ENCODE peak calls at places on chromosomes 4 and X, in four cellular contexts. A, X, E and O are unnamed samples.

GRCh38 chr4:25638221-25638601 is 17.4 kb upstream of the SLC34A2 start:
- DNase-seq in A (no peak), X (no peak), E (no peak), O (no peak)

GRCh38 chr4:1249731-1250526 is 999 bp upstream of the CTBP1 start:
- DNase-seq in A (peak; percentile 56), X (no peak), E (peak; percentile 28), O (peak; percentile 49)

GRCh38 chrX:40938418-40938817 is 146.8 kb upstream of the USP9X start:
- DNase-seq in A (no peak), X (peak; percentile 29), E (no peak), O (no peak)

GRCh38 chrX:154317391-154318000 is 21.9 kb downstream of the TKTL1 start:
- DNase-seq in A (no peak), X (no peak), E (no peak), O (no peak)

GRCh38 chr4:174592985-174593335 is 70.7 kb upstream of the HPGD start:
- DNase-seq in A (no peak), X (peak; percentile 19), E (peak; percentile 11), O (no peak)

GRCh38 chrX:153568612-153569011 is 30.3 kb downstream of the CCNQ start:
- DNase-seq in A (no peak), X (no peak), E (no peak), O (no peak)

GRCh38 chr4:166435449-166435848 is 562.4 kb downstream of the TLL1 start:
- DNase-seq in A (no peak), X (peak; percentile 75), E (no peak), O (no peak)

GRCh38 chr4:186946140-186946539 is 222.5 kb upstream of the FAT1 start:
- DNase-seq in A (no peak), X (no peak), E (no peak), O (no peak)

GRCh38 chr4:73865697-73866096 is 3.5 kb upstream of the CXCL1 start:
- DNase-seq in A (no peak), X (no peak), E (no peak), O (no peak)

GRCh38 chr4:147760695-147761094 is 28.8 kb downstream of the ARHGAP10 start:
- DNase-seq in A (peak; percentile 74), X (no peak), E (no peak), O (no peak)

GRCh38 chr4:110306363-110306762 is 107.9 kb upstream of the ELOVL6 start:
- DNase-seq in A (no peak), X (no peak), E (no peak), O (no peak)

GRCh38 chr4:148143174-148143573 is 299.0 kb downstream of the NR3C2 start:
- DNase-seq in A (no peak), X (no peak), E (no peak), O (no peak)

GRCh38 chrX:155052738-155053498 is 18.0 kb downstream of the CMC4 start:
- DNase-seq in A (no peak), X (no peak), E (no peak), O (no peak)

GRCh38 chrX:108091878-108092291 is 307 bp downstream of the ATG4A start:
- DNase-seq in A (no peak), X (no peak), E (no peak), O (no peak)

GRCh38 chr4:72496119-72496518 is 72.9 kb downstream of the ADAMTS3 start:
- DNase-seq in A (no peak), X (no peak), E (no peak), O (no peak)

GRCh38 chr4:41878991-41879491 is 56.2 kb upstream of the TMEM33 start:
- DNase-seq in A (no peak), X (no peak), E (no peak), O (no peak)

GRCh38 chr4:86300516-86300915 is 59.3 kb downstream of the MAPK10 start:
- DNase-seq in A (no peak), X (no peak), E (no peak), O (no peak)

GRCh38 chrX:3820170-3820569 is 106.7 kb upstream of the PRKX start:
- DNase-seq in A (no peak), X (peak; percentile 45), E (no peak), O (no peak)

GRCh38 chrX:42195506-42195905 is 272.2 kb upstream of the CASK start:
- DNase-seq in A (no peak), X (no peak), E (no peak), O (no peak)

GRCh38 chrX:86946569-86946968 is 571.0 kb upstream of the KLHL4 start:
- DNase-seq in A (no peak), X (peak; percentile 0), E (no peak), O (no peak)

GRCh38 chr4:112523008-112523440 is 7.0 kb upstream of the NEUROG2 start:
- DNase-seq in A (peak; percentile 50), X (no peak), E (no peak), O (no peak)

GRCh38 chr4:152780267-152780811 is 585 bp downstream of the ARFIP1 start:
- DNase-seq in A (no peak), X (peak; percentile 9), E (peak; percentile 11), O (no peak)

GRCh38 chrX:120549483-120550452 is 11.0 kb downstream of the CUL4B start:
- DNase-seq in A (no peak), X (peak; percentile 84), E (no peak), O (no peak)

GRCh38 chrX:3713937-3714434 is 537 bp upstream of the PRKX start:
- DNase-seq in A (no peak), X (no peak), E (no peak), O (no peak)

GRCh38 chr4:168877779-168878491 is 132.1 kb downstream of the CBR4 start:
- DNase-seq in A (peak; percentile 72), X (no peak), E (peak; percentile 53), O (no peak)

GRCh38 chr4:8202526-8203375 is 3.7 kb downstream of the SH3TC1 start:
- DNase-seq in A (no peak), X (no peak), E (no peak), O (no peak)

GRCh38 chr4:133424611-133425010 is 275.5 kb downstream of the PCDH10 start:
- DNase-seq in A (no peak), X (no peak), E (no peak), O (no peak)

GRCh38 chr4:40736910-40737309 is 12.8 kb upstream of the NSUN7 start:
- DNase-seq in A (no peak), X (peak; percentile 7), E (no peak), O (no peak)

GRCh38 chr4:41535911-41536361 is 2.0 kb upstream of the LIMCH1 start:
- DNase-seq in A (no peak), X (no peak), E (no peak), O (no peak)

GRCh38 chrX:2548731-2549423 is 48.1 kb upstream of the DHRSX start:
- DNase-seq in A (no peak), X (no peak), E (no peak), O (no peak)

GRCh38 chr4:71691416-71692073 is 92.3 kb downstream of the GC start:
- DNase-seq in A (no peak), X (no peak), E (no peak), O (no peak)

GRCh38 chr4:47222276-47222675 is 190.9 kb downstream of the GABRB1 start:
- DNase-seq in A (no peak), X (no peak), E (no peak), O (no peak)

GRCh38 chr4:123547818-123548200 is 151.2 kb downstream of the SPRY1 start:
- DNase-seq in A (no peak), X (no peak), E (no peak), O (no peak)

GRCh38 chrX:15679246-15679645 is 14.6 kb upstream of the CLTRN start:
- DNase-seq in A (no peak), X (no peak), E (no peak), O (no peak)

GRCh38 chr4:188399834-188400233 is 260.6 kb downstream of the TRIML1 start:
- DNase-seq in A (no peak), X (no peak), E (no peak), O (no peak)

GRCh38 chr4:141957416-141957815 is 321.0 kb downstream of the IL15 start:
- DNase-seq in A (no peak), X (no peak), E (no peak), O (no peak)